ENCODE peak calls at places on chromosomes 16 and 17, in ten cellular contexts. A is ovary; L is kidney epithelial cell; T is cardiac muscle cell; O is CD8-positive, alpha-beta memory T cell; Y is dorsolateral prefrontal cortex; N is keratinocyte; Q is breast epithelium; B is prostate gland; H is mesenchymal stem cell. K is an unnamed sample. For H3K27me3, the result is how much of the 10 kb centered on the place peaks cover.

GRCh38 chr16:87252269-87252970 is 64.8 kb downstream of the C16orf95 start:
- DNase-seq in L (no peak), T (no peak), Q (no peak), A (no peak), Y (no peak), O (no peak), B (no peak), H (no peak), N (no peak), K (no peak)

GRCh38 chr16:57555831-57556230 is 13.4 kb downstream of the ADGRG5 start:
- DNase-seq in T (no peak), A (no peak), L (no peak), O (no peak), H (no peak), Q (no peak), N (no peak), B (no peak), Y (no peak), K (no peak)

GRCh38 chr16:81140930-81141780 is 45.0 kb upstream of the GCSH start:
- DNase-seq in T (no peak), H (no peak), B (no peak), N (no peak), L (no peak), Q (no peak), A (no peak), O (no peak), Y (no peak), K (peak)

GRCh38 chr16:16015849-16016248 is 66.4 kb downstream of the ABCC1 start:
- DNase-seq in A (no peak), L (no peak), H (no peak), N (no peak), B (no peak), Q (no peak), Y (no peak), T (no peak), O (no peak), K (no peak)

GRCh38 chr17:79626156-79626890 is 15.5 kb upstream of the RBFOX3 start:
- DNase-seq in Q (no peak), A (no peak), N (no peak), B (no peak), H (no peak), T (no peak), L (no peak), Y (peak), O (no peak), K (no peak)

GRCh38 chr17:32854177-32854576 is 22.7 kb downstream of the MYO1D start:
- DNase-seq in Q (no peak), T (no peak), A (no peak), H (no peak), B (no peak), L (peak), Y (no peak), O (no peak), N (no peak), K (no peak)

GRCh38 chr17:4073983-4074830 is 68.6 kb downstream of the ZZEF1 start:
- DNase-seq in N (no peak), A (no peak), L (no peak), Q (no peak), B (no peak), O (peak), T (no peak), Y (no peak), H (peak), K (no peak)

GRCh38 chr17:81434079-81434478 is 38.8 kb downstream of the BAHCC1 start:
- DNase-seq in T (peak), Q (no peak), A (no peak), B (no peak), L (peak), N (no peak), Y (no peak), O (no peak), H (no peak), K (no peak)

GRCh38 chr17:32835291-32835761 is 41.6 kb downstream of the MYO1D start:
- DNase-seq in N (no peak), H (no peak), Y (no peak), A (no peak), O (no peak), B (no peak), L (no peak), Q (no peak), T (no peak), K (no peak)

GRCh38 chr17:39194089-39194984 is 3.1 kb downstream of the CACNB1 start:
- DNase-seq in N (no peak), A (no peak), B (no peak), Y (peak), O (no peak), Q (no peak), L (no peak), H (peak), T (peak), K (no peak)

GRCh38 chr17:58535431-58535830 is 21.0 kb upstream of the MTMR4 start:
- DNase-seq in B (no peak), T (peak), L (no peak), H (peak), A (no peak), N (no peak), O (no peak), Y (no peak), Q (no peak), K (no peak)

GRCh38 chr16:31695667-31696066 is 168.0 kb downstream of the AHSP start:
- DNase-seq in O (peak), Y (no peak), N (no peak), A (no peak), H (no peak), T (no peak), L (no peak), Q (no peak), B (no peak), K (no peak)

GRCh38 chr17:34763727-34764665 is 184.6 kb downstream of the TMEM132E start:
- DNase-seq in L (no peak), T (no peak), Q (no peak), H (no peak), Y (no peak), A (no peak), O (no peak), N (no peak), B (no peak), K (no peak)

GRCh38 chr17:38598536-38598935 is 7.2 kb downstream of the SRCIN1 start:
- DNase-seq in B (peak), Y (no peak), N (peak), H (peak), L (peak), O (no peak), A (no peak), Q (peak), T (peak), K (peak)

GRCh38 chr17:13306310-13306962 is 288.6 kb upstream of the ELAC2 start:
- DNase-seq in H (peak), T (peak), Q (no peak), Y (no peak), L (peak), N (no peak), O (no peak), A (peak), B (no peak), K (peak)

GRCh38 chr16:22306788-22307187 is 9.6 kb downstream of the POLR3E start:
- DNase-seq in A (no peak), Y (no peak), H (no peak), Q (no peak), T (no peak), N (no peak), O (peak), L (no peak), B (no peak), K (no peak)

GRCh38 chr16:85812031-85812807 is 12.7 kb downstream of the COX4I1 start:
- DNase-seq in B (no peak), A (no peak), H (no peak), N (no peak), T (no peak), Q (no peak), L (no peak), Y (no peak), O (no peak), K (no peak)

GRCh38 chr17:61699032-61699431 is 108.0 kb upstream of the NACA2 start:
- DNase-seq in N (no peak), A (no peak), B (no peak), Y (no peak), L (no peak), H (no peak), Q (no peak), T (no peak), O (no peak), K (no peak)

GRCh38 chr16:57842606-57843005 is 40.3 kb upstream of the KIFC3 start:
- DNase-seq in T (no peak), B (no peak), Y (no peak), O (no peak), A (no peak), N (no peak), H (no peak), L (no peak), Q (no peak), K (no peak)

GRCh38 chr16:84036131-84036530 is 6.5 kb downstream of the SLC38A8 start:
- DNase-seq in T (no peak), Q (no peak), O (no peak), B (no peak), Y (no peak), N (no peak), H (no peak), A (no peak), L (no peak), K (no peak)

GRCh38 chr17:45221081-45221996 is at the start of gene FMNL1:
- DNase-seq in H (no peak), N (no peak), B (no peak), L (no peak), Q (no peak), A (no peak), T (no peak), Y (no peak), O (peak), K (no peak)

GRCh38 chr16:86466695-86467406 is 43.5 kb upstream of the FOXF1 start:
- DNase-seq in N (no peak), Y (no peak), L (no peak), H (no peak), B (no peak), T (no peak), A (no peak), Q (no peak), O (no peak), K (no peak)

GRCh38 chr17:58316260-58316960 is 12.2 kb downstream of the TSPOAP1 start:
- DNase-seq in Q (no peak), T (no peak), Y (no peak), B (no peak), N (no peak), H (no peak), L (no peak), O (no peak), A (no peak), K (no peak)

GRCh38 chr16:11328172-11329079 is 16.8 kb upstream of the RMI2 start:
- DNase-seq in L (peak), A (peak), H (peak), O (peak), Y (no peak), T (peak), Q (no peak), N (peak), B (no peak), K (peak)

GRCh38 chr17:2935622-2936021 is 127.8 kb downstream of the OR1D5 start:
- DNase-seq in N (no peak), H (no peak), A (no peak), Y (no peak), T (no peak), B (no peak), O (no peak), L (no peak), Q (no peak), K (no peak)

GRCh38 chr17:35161281-35161761 is 13.7 kb downstream of the UNC45B start:
- DNase-seq in H (no peak), N (no peak), L (no peak), Q (no peak), A (no peak), T (peak), Y (no peak), O (peak), B (no peak), K (no peak)

GRCh38 chr17:39235555-39236221 is 9.9 kb upstream of the STAC2 start:
- DNase-seq in T (peak), A (no peak), O (peak), N (no peak), B (no peak), Y (no peak), Q (no peak), L (peak), H (peak), K (peak)

GRCh38 chr17:79833110-79833450 is 6.2 kb downstream of the CBX4 start:
- DNase-seq in A (no peak), Y (no peak), T (no peak), L (no peak), B (no peak), N (no peak), Q (no peak), H (no peak), O (no peak), K (no peak)

DNA sequence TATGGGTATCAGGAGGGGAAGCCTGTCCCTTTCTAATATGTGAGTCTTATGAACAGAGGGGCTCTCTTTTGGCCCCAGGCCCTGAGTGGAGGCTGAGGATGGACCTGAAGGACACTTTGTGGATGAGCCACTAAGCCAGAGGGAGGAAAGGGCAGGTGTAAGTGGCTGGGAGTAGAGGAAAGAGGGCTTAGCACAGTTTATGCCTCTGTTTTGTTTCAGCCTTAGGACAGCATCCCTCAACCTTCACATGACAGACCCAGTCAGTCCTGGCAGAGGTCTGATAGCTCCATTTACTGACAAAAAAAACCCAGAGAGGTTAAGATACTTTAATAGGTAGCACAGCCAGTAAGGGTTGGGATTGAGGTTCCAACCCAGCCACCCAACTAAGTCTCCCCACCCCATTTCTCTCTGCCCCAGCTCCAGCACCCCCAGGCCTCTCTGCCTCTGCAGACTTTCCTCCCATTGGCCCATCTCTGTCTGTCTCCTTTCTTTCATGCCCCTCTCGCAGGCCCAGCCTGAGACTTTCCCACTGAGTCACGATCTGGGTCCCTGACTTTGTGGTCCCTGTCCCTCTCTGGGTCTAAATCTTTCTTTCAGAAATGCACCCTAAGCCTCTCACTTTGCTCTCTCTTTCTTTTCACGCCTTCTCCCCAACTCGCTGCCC is 4.7 kb upstream of the TBX21 start:
- DNase-seq in O (no peak), Y (no peak), L (no peak), Q (no peak), A (no peak), H (no peak), T (no peak), B (no peak), N (no peak), K (no peak)
- H3K27me3 ChIP-seq in O (under half), Y (under half), L (under half), Q (under half), A (under half), H (half or more), T (under half), B (under half), N (under half), K (under half)

GRCh38 chr17:48994548-48995331 is 2.4 kb upstream of the IGF2BP1 start:
- DNase-seq in T (no peak), B (no peak), N (no peak), Y (no peak), H (no peak), L (no peak), O (no peak), Q (no peak), A (no peak), K (no peak)
- H3K27me3 ChIP-seq in T (under half), B (half or more), N (half or more), Y (under half), H (under half), L (half or more), O (half or more), Q (under half), A (under half), K (under half)

GRCh38 chr17:48282303-48282702 is 147.7 kb downstream of the SKAP1 start:
- DNase-seq in H (no peak), Q (no peak), B (no peak), N (no peak), T (peak), O (no peak), L (no peak), Y (no peak), A (no peak), K (no peak)

GRCh38 chr17:48276776-48277175 is 153.2 kb downstream of the SKAP1 start:
- DNase-seq in Q (no peak), H (no peak), N (no peak), L (no peak), T (no peak), O (no peak), A (no peak), Y (no peak), B (no peak), K (no peak)

GRCh38 chr17:48283907-48284306 is 146.1 kb downstream of the SKAP1 start:
- DNase-seq in B (no peak), Y (no peak), A (no peak), N (no peak), O (no peak), Q (no peak), L (no peak), T (no peak), H (no peak), K (no peak)

GRCh38 chr17:48283390-48283789 is 146.6 kb downstream of the SKAP1 start:
- DNase-seq in N (no peak), B (no peak), O (no peak), A (no peak), H (no peak), T (no peak), L (no peak), Q (no peak), Y (no peak), K (no peak)

GRCh38 chr17:48278755-48279491 is 151.1 kb downstream of the SKAP1 start:
- DNase-seq in H (no peak), N (no peak), A (no peak), B (no peak), L (no peak), O (no peak), T (no peak), Y (no peak), Q (no peak), K (no peak)
- H3K27me3 ChIP-seq in H (under half), N (under half), A (under half), B (under half), L (under half), O (under half), T (under half), Y (under half), Q (under half), K (under half)

DNA sequence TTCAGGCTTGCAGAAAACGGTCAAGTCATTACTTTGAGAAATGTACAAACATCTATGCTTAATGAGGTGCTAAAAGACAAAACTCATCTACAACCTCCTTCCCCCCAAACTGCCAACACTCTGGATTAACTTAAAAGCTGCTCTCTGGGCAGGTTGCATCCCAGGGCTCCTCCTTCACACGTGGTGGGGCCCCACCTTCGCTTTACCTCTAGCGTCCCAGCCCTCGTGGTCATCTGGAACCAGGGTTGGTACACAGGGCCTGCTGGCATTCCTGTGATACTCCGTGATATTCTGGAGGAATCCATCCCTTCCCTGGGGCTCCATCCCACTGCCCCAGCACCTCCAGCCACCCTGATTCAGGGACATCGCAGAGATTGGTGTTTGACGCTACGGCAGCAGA is 4.8 kb downstream of the METRNL start:
- DNase-seq in L (no peak), A (no peak), Y (no peak), O (no peak), H (no peak), T (no peak), Q (no peak), N (no peak), B (no peak), K (no peak)
- H3K27me3 ChIP-seq in L (under half), A (under half), Y (under half), O (under half), H (under half), T (under half), Q (under half), N (under half), B (under half), K (under half)

DNA sequence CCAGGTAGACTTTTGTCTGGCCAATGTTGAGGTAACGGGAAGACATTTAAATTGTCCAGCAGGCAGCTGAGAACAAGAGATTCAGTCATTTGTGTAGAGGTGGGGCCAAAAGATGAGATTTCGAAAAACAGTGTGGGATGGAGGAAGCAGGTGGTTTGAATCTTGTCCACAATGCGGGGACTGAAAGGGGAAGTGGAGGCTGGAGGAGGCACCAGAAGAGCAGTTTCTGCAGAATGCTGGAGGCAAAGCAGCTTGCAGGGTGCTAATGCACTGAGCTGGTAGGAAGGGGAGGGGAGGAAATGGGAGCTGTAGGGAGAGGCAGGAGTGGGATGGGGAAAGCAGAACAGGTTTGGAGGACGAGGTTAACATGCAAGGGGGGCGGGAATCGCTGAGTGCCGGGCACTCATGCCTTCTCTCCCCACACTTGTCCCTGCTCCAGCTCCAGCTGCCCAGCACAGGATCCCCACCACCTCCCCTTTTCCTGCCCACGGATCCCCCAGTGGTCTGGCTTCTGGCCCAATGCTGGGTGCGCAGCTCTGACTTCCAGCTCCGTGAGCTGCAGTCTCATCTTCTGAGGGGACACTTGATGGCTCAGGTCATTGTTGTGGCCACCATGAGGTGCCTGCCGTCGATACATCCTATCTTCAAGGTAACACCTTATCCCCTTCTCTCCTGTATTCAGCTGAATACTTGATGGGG is 9.4 kb downstream of the C17orf100 start:
- DNase-seq in B (no peak), L (no peak), O (no peak), Q (no peak), Y (no peak), T (no peak), N (no peak), A (no peak), H (no peak), K (no peak)
- H3K27me3 ChIP-seq in B (under half), L (under half), O (under half), Q (under half), Y (under half), T (half or more), N (under half), A (under half), H (under half), K (under half)

GRCh38 chr16:66429290-66429962 is 2.3 kb downstream of the BEAN1 start:
- DNase-seq in N (no peak), O (no peak), T (no peak), B (no peak), A (no peak), H (no peak), Q (no peak), L (no peak), Y (no peak), K (no peak)
- H3K27me3 ChIP-seq in N (under half), O (under half), T (half or more), B (under half), A (under half), H (under half), Q (under half), L (under half), Y (under half), K (under half)

DNA sequence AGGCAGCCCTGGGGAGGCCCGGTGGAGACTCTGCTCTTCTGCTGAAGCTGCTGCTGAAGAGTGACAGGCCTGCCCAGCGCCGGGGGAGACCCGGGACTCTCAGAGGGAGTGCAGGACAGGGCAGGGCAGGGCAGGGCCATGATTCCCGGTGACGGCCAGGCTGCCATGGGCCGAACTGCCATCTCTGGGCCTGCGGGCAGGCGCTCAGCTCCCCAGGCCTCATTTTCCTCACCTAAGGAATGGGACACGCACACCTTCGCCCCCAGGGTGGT is 22.6 kb upstream of the SSTR5 start:
- DNase-seq in T (no peak), Q (no peak), A (no peak), H (no peak), N (no peak), O (no peak), B (no peak), L (no peak), Y (no peak), K (no peak)
- H3K27me3 ChIP-seq in T (under half), Q (under half), A (under half), H (under half), N (under half), O (under half), B (under half), L (under half), Y (under half), K (under half)

K was measured in iPS DF 6.9.